ENCODE peak calls at places on chromosomes 5 and 9, in five cellular contexts. U is tibial nerve, M is HAP-1, H is cardiac muscle cell, T is prostate gland. Q is an unnamed sample.

GRCh38 chr9:137488330-137488653 is 29.2 kb upstream of the NSMF start:
- DNase-seq in U (no peak), M (no peak), H (no peak), T (no peak), Q (no peak)

GRCh38 chr9:81592890-81593271 is 96.5 kb downstream of the TLE1 start:
- DNase-seq in U (peak; percentile 25), M (no peak), H (no peak), T (no peak), Q (no peak)

GRCh38 chr9:131809941-131810344 is 70.1 kb upstream of the RAPGEF1 start:
- DNase-seq in U (no peak), M (no peak), H (no peak), T (no peak), Q (peak; percentile 20)

GRCh38 chr5:322281-322941 is 897 bp downstream of the AHRR start:
- DNase-seq in U (no peak), M (peak; percentile 55), H (no peak), T (no peak), Q (no peak)

GRCh38 chr9:98916660-98917059 is 27.0 kb upstream of the COL15A1 start:
- DNase-seq in U (peak; percentile 41), M (no peak), H (peak; percentile 49), T (no peak), Q (no peak)

GRCh38 chr9:69871143-69871834 is 50.7 kb downstream of the CFAP95 start:
- DNase-seq in U (no peak), M (no peak), H (no peak), T (no peak), Q (no peak)

GRCh38 chr5:150484964-150485769 is 22.8 kb upstream of the NDST1 start:
- DNase-seq in U (no peak), M (peak; percentile 14), H (no peak), T (no peak), Q (no peak)

GRCh38 chr9:106286249-106286648 is 576.7 kb upstream of the ZNF462 start:
- DNase-seq in U (no peak), M (peak; percentile 64), H (peak; percentile 43), T (no peak), Q (peak; percentile 35)

GRCh38 chr9:114631166-114631565 is 20.1 kb downstream of the TMEM268 start:
- DNase-seq in U (no peak), M (no peak), H (no peak), T (no peak), Q (peak; percentile 35)

GRCh38 chr5:139422307-139422893 is 16.9 kb downstream of the DNAJC18 start:
- DNase-seq in U (peak; percentile 89), M (peak; percentile 65), H (peak; percentile 67), T (peak; percentile 33), Q (peak; percentile 70)

GRCh38 chr5:177427211-177427822 is 841 bp downstream of the GRK6 start:
- DNase-seq in U (no peak), M (no peak), H (no peak), T (peak; percentile 29), Q (no peak)

GRCh38 chr9:127485995-127486394 is 34.7 kb downstream of the LRSAM1 start:
- DNase-seq in U (no peak), M (no peak), H (no peak), T (no peak), Q (peak; percentile 38)

GRCh38 chr9:100724932-100725331 is 147.1 kb downstream of the CAVIN4 start:
- DNase-seq in U (no peak), M (no peak), H (no peak), T (no peak), Q (no peak)

GRCh38 chr9:114641974-114642373 is 15.6 kb downstream of the TEX53 start:
- DNase-seq in U (no peak), M (no peak), H (no peak), T (no peak), Q (no peak)

GRCh38 chr9:78541868-78542267 is 244.9 kb downstream of the PSAT1 start:
- DNase-seq in U (no peak), M (no peak), H (no peak), T (no peak), Q (no peak)

GRCh38 chr5:6763191-6763590 is 50.0 kb downstream of the TENT4A start:
- DNase-seq in U (no peak), M (no peak), H (no peak), T (no peak), Q (no peak)
- H3K27me3 ChIP-seq in U (no peaks in the 10 kb centered on the region), M (no peaks in the 10 kb centered on the region), H (no peaks in the 10 kb centered on the region), T (no peaks in the 10 kb centered on the region), Q (no peaks in the 10 kb centered on the region)

GRCh38 chr9:92846662-92847145 is 31.1 kb downstream of the ZNF484 start:
- DNase-seq in U (no peak), M (no peak), H (no peak), T (no peak), Q (no peak)

DNA sequence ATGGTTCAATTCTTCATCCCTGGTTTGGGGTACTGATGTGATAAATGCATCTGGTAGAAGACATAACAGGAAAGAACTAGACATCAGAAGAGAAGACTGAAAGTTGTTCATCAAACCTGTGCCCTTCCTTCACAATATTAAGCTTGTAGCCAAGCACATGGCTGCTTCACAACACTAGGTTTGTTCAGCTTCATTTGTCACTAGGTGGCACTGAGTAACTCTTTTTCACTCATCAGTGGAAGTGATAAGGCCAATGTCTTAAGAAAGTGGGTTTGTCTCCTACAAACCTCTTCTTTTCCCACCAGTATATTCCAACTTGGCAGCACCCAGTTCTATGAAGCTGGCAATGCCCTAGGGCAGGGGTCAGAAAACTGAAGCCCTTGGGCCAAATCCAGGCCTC is 26.9 kb downstream of the ZNF484 start:
- DNase-seq in U (no peak), M (no peak), H (no peak), T (no peak), Q (peak; percentile 12)
- H3K36me3 ChIP-seq in U (peaks cover 100% of the 10 kb centered on the region), M (peaks cover 50% of the 10 kb centered on the region), H (peaks cover 41% of the 10 kb centered on the region), T (peaks cover 18% of the 10 kb centered on the region), Q (peaks cover 5% of the 10 kb centered on the region)

GRCh38 chr5:115601709-115602584 is at the start of gene TICAM2:
- DNase-seq in U (peak; percentile 59), M (peak; percentile 55), H (peak; percentile 15), T (peak; percentile 29), Q (peak; percentile 23)

GRCh38 chr5:115600771-115601170 is 1.5 kb downstream of the TICAM2 start:
- DNase-seq in U (no peak), M (no peak), H (no peak), T (no peak), Q (peak; percentile 76)

GRCh38 chr5:115602585-115603125 is 376 bp upstream of the TICAM2 start:
- DNase-seq in U (no peak), M (peak; percentile 16), H (no peak), T (no peak), Q (peak; percentile 15)

GRCh38 chr5:115599502-115599901 is 2.8 kb downstream of the TICAM2 start:
- DNase-seq in U (no peak), M (no peak), H (no peak), T (no peak), Q (no peak)

DNA sequence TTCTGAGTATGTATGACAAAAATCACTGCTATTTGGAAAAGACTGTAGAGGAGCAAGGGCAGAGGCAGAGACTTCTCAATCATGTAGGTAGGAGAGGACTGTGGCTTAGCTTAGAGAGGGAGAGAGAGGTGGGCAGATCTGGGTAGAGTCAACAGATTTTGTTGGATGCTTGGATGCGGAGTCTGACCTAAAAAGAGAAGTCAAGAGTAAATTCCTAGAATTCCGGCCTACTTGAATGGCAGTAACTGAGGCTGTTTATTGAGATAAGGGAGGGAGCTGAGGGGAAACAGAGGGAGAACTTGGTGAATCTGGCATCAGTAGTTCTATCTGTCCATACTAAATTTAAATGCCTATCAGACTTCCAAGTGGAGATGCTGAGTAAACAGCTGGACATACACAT is 2.4 kb downstream of the TICAM2 start:
- DNase-seq in U (no peak), M (no peak), H (no peak), T (no peak), Q (no peak)
- H3K4me3 ChIP-seq in U (no peak overlapping the region), M (no peak overlapping the region), H (no peak overlapping the region), T (no peak overlapping the region), Q (no peak overlapping the region)

GRCh38 chr5:170782438-170782837 is 1.1 kb upstream of the GABRP start:
- DNase-seq in U (peak; percentile 10), M (peak; percentile 16), H (peak; percentile 9), T (no peak), Q (no peak)
- H3K27me3 ChIP-seq in U (no peaks in the 10 kb centered on the region), M (no peaks in the 10 kb centered on the region), H (no peaks in the 10 kb centered on the region), T (no peaks in the 10 kb centered on the region), Q (no peaks in the 10 kb centered on the region)

GRCh38 chr5:157193699-157194424 is 13.2 kb downstream of the ITK start:
- DNase-seq in U (no peak), M (no peak), H (no peak), T (no peak), Q (no peak)

GRCh38 chr5:157187046-157187754 is 6.6 kb downstream of the ITK start:
- DNase-seq in U (no peak), M (no peak), H (no peak), T (no peak), Q (no peak)

GRCh38 chr5:157188270-157188669 is 7.6 kb downstream of the ITK start:
- DNase-seq in U (no peak), M (no peak), H (no peak), T (no peak), Q (no peak)

GRCh38 chr5:157186309-157187045 is 5.8 kb downstream of the ITK start:
- DNase-seq in U (no peak), M (no peak), H (no peak), T (no peak), Q (no peak)

GRCh38 chr5:157189223-157189622 is 8.6 kb downstream of the ITK start:
- DNase-seq in U (no peak), M (no peak), H (no peak), T (no peak), Q (no peak)
- H3K36me3 ChIP-seq in U (no peaks in the 10 kb centered on the region), M (no peaks in the 10 kb centered on the region), H (no peaks in the 10 kb centered on the region), T (no peaks in the 10 kb centered on the region), Q (no peaks in the 10 kb centered on the region)

Q was measured in bronchial epithelial cell.